ENCODE peak calls at places on chromosomes 3 and 15, in seven cellular contexts. X is HepG2, P is GM12892, Z is SK-N-SH, V is K562, T is H1, U is GM12878. D is an unnamed sample.

GRCh38 chr3:35633332-35634124 is 5.8 kb upstream of the ARPP21 start:
- DNase-seq in T (no peak), P (no peak), U (no peak), X (no peak), V (no peak), Z (no peak), D (no peak)

GRCh38 chr15:25481208-25481862 is 42.5 kb upstream of the UBE3A start:
- DNase-seq in V (no peak), Z (peak; percentile 36), P (no peak), X (no peak), T (peak; percentile 63), U (no peak), D (no peak)

GRCh38 chr3:64575211-64575844 is 112.5 kb downstream of the ADAMTS9 start:
- DNase-seq in X (peak; percentile 7), T (no peak), U (no peak), P (no peak), V (peak; percentile 14), Z (peak; percentile 34), D (peak; percentile 6)

GRCh38 chr15:85495096-85495495 is 114.7 kb downstream of the AKAP13 start:
- DNase-seq in P (no peak), V (no peak), U (no peak), T (no peak), X (no peak), Z (no peak), D (no peak)

GRCh38 chr3:112013058-112013783 is 14.5 kb downstream of the TAGLN3 start:
- DNase-seq in V (peak; percentile 31), Z (peak; percentile 48), X (peak; percentile 49), U (no peak), T (peak; percentile 67), P (no peak), D (peak; percentile 23)

GRCh38 chr3:62154457-62155148 is 218.7 kb downstream of the FEZF2 start:
- DNase-seq in U (no peak), X (peak; percentile 7), P (no peak), T (no peak), Z (no peak), V (no peak), D (no peak)

GRCh38 chr15:69424748-69425413 is 10.7 kb downstream of the KIF23 start:
- DNase-seq in X (no peak), T (no peak), Z (no peak), V (no peak), P (no peak), U (no peak), D (no peak)

GRCh38 chr3:13596426-13597205 is 47.7 kb downstream of the FBLN2 start:
- DNase-seq in Z (no peak), V (no peak), U (no peak), X (no peak), T (no peak), P (no peak), D (no peak)

GRCh38 chr15:49247556-49248102 is 77.6 kb downstream of the GALK2 start:
- DNase-seq in Z (no peak), V (no peak), P (no peak), T (no peak), X (no peak), U (no peak), D (no peak)

GRCh38 chr3:148238421-148238821 is 459.3 kb upstream of the AGTR1 start:
- DNase-seq in P (no peak), X (no peak), T (no peak), Z (peak; percentile 21), U (no peak), V (no peak), D (no peak)

GRCh38 chr15:58538901-58539300 is 107.1 kb downstream of the LIPC start:
- DNase-seq in V (no peak), X (no peak), T (no peak), U (no peak), P (no peak), Z (no peak), D (no peak)

GRCh38 chr15:101625980-101626379 is 26.2 kb downstream of the TM2D3 start:
- DNase-seq in U (no peak), T (no peak), Z (no peak), X (no peak), P (no peak), V (no peak), D (no peak)

GRCh38 chr3:197554196-197554561 is 1.6 kb downstream of the BDH1 start:
- DNase-seq in P (no peak), T (no peak), Z (no peak), X (no peak), V (no peak), U (no peak), D (no peak)

GRCh38 chr3:168624892-168625291 is 529.2 kb upstream of the GOLIM4 start:
- DNase-seq in Z (no peak), U (no peak), X (no peak), T (no peak), V (no peak), P (no peak), D (no peak)

GRCh38 chr3:23888617-23889228 is 28.1 kb downstream of the NKIRAS1 start:
- DNase-seq in P (no peak), Z (no peak), V (peak; percentile 30), T (no peak), U (no peak), X (peak; percentile 22), D (no peak)

GRCh38 chr3:197168606-197169005 is 129.8 kb downstream of the DLG1 start:
- DNase-seq in V (peak; percentile 44), X (no peak), P (no peak), Z (peak; percentile 39), T (no peak), U (no peak), D (no peak)

GRCh38 chr3:140809326-140809725 is 131.5 kb downstream of the TRIM42 start:
- DNase-seq in X (no peak), T (no peak), V (no peak), U (no peak), Z (no peak), P (no peak), D (no peak)

GRCh38 chr3:9196009-9196408 is 53.4 kb downstream of the SRGAP3 start:
- DNase-seq in T (peak; percentile 76), U (no peak), X (no peak), P (no peak), V (no peak), Z (no peak), D (no peak)

GRCh38 chr15:63860161-63860954 is 26.6 kb upstream of the HERC1 start:
- DNase-seq in V (no peak), U (no peak), X (no peak), P (no peak), T (no peak), Z (no peak), D (no peak)

GRCh38 chr3:41933154-41933676 is 28.7 kb downstream of the ULK4 start:
- DNase-seq in T (peak; percentile 20), Z (no peak), U (no peak), X (no peak), P (no peak), V (no peak), D (no peak)

GRCh38 chr3:50606596-50606995 is 5.0 kb downstream of the CISH start:
- DNase-seq in T (no peak), V (no peak), U (no peak), X (no peak), P (no peak), Z (no peak), D (no peak)

GRCh38 chr15:43777293-43777819 is 590 bp upstream of the ELL3 start:
- DNase-seq in Z (peak; percentile 65), U (peak; percentile 78), V (no peak), P (peak; percentile 66), T (peak; percentile 90), X (peak; percentile 58), D (peak; percentile 61)

GRCh38 chr3:122942937-122943827 is 84.4 kb downstream of the SEMA5B start:
- DNase-seq in X (peak; percentile 61), Z (peak; percentile 91), P (peak; percentile 64), T (peak; percentile 96), U (no peak), V (peak; percentile 66), D (peak; percentile 68)

GRCh38 chr3:12897537-12898289 is 56.3 kb upstream of the RPL32 start:
- DNase-seq in V (no peak), T (no peak), X (no peak), U (no peak), Z (no peak), P (no peak), D (no peak)

GRCh38 chr3:46477145-46477544 is 12.4 kb upstream of the LTF start:
- DNase-seq in Z (no peak), U (no peak), X (no peak), T (no peak), P (no peak), V (no peak), D (no peak)

DNA sequence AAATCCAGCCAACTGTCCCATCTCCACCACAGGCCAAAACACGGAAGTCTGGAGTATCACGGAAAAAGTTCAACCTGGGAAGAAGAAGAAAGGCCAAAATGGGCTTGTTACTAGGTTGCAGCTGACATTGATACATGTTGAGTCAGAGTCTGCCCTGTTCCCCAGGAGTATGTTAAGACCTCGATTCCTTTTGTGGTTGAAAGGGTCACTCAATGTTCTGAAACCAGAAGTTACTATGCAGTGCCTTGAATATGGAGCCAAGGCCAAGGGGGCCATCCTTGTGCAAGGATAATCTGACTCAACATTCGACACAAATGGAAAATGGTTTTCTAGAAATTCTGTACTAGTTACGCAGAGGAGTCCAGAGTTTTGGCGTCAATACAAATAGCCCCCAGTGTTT is 104.2 kb downstream of the DGKG start:
- DNase-seq in X (no peak), P (no peak), Z (no peak), T (no peak), V (no peak), U (no peak), D (no peak)
- TF ChIP-seq TAF1 in X (no peak), P (no peak), Z (no peak), T (no peak), V (no peak), U (no peak), D (no peak)

DNA sequence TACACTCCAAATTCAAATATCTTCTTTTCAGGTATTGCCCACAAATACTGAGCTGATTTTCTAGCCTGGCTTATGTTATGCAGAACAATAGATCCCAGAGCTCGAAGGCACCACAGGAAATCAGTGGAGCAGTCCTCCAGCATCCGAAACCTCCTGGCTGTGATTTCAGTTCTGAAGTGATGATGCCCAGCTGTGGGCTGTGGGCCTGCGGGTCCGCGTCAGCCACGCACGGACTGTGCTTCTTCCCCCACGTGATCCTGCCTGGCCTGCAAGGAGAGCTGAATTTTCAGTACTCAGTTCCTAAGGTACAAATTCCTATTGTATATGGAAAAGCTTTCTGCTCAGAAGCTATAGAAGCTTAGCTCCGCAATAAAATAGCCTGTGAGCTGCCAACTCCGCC is 96.2 kb downstream of the OCA2 start:
- DNase-seq in U (no peak), T (peak; percentile 39), X (no peak), Z (no peak), V (no peak), P (no peak), D (no peak)
- TF ChIP-seq TAF1 in U (no peak), T (no peak), X (no peak), Z (no peak), V (no peak), P (no peak), D (no peak)

DNA sequence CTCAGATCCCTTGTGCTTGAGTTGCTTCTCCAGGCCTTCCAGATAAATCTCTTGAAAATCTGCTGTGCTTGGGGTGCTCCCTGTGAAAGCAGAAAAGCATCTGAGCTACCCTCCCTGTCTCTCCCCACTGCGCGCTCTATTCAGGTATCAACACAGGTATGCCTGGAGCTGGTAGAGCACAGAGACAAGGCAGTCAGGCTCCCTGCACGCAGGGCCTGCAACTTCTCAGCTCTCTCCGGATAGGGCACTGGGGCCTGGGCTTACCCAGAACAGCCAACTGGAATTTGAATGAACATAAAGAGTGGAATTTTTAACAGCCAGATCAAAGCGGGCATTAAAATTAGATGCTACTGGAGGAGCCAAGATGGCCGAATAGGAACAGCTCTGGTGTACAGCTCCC is 183.6 kb downstream of the XXYLT1 start:
- DNase-seq in X (no peak), V (no peak), T (no peak), U (no peak), Z (no peak), P (no peak), D (no peak)
- TF ChIP-seq TAF1 in X (no peak), V (no peak), T (no peak), U (no peak), Z (no peak), P (no peak), D (no peak)

GRCh38 chr3:45134758-45135521 is 11.2 kb downstream of the CDCP1 start:
- DNase-seq in P (no peak), Z (no peak), U (no peak), T (no peak), V (no peak), X (no peak), D (no peak)
- TF ChIP-seq TAF1 in P (no peak), Z (no peak), U (no peak), T (no peak), V (no peak), X (no peak), D (no peak)

D was measured in GM12891.